ENCODE peak calls at places on chromosomes 12 and 14, in nine cellular contexts. One of them, this sample, is unnamed.

GRCh38 chr14:76953196-76953945 is 75.1 kb downstream of the IRF2BPL start:
- DNase-seq in stimulated activated CD4-positive, alpha-beta T cell treated with anti-CD3 and anti-CD28 coated beads, Interleukin-1b, Interleukin-23, amount 100 ng/mL, for 48 hours: peak; percentile 47
- DNase-seq in WTC11: no peak
- DNase-seq in hepatic stellate cell: peak; percentile 88
- DNase-seq in left ventricle myocardium inferior: peak; percentile 59
- DNase-seq in stimulated activated CD8-positive, alpha-beta memory T cell treated with anti-CD3 and anti-CD28 coated beads, Interleukin-15, amount 100 ng/mL, for 1 hour: no peak
- DNase-seq in Panc1: no peak
- DNase-seq in brain microvascular endothelial cell: peak; percentile 64
- DNase-seq in epithelial cell of esophagus: peak; percentile 73
- DNase-seq in this sample: peak; percentile 79

GRCh38 chr12:119334459-119335170 is at the start of gene CCDC60:
- DNase-seq in stimulated activated CD4-positive, alpha-beta T cell treated with anti-CD3 and anti-CD28 coated beads, Interleukin-1b, Interleukin-23, amount 100 ng/mL, for 48 hours: no peak
- DNase-seq in WTC11: peak; percentile 94
- DNase-seq in hepatic stellate cell: no peak
- DNase-seq in left ventricle myocardium inferior: no peak
- DNase-seq in stimulated activated CD8-positive, alpha-beta memory T cell treated with anti-CD3 and anti-CD28 coated beads, Interleukin-15, amount 100 ng/mL, for 1 hour: no peak
- DNase-seq in Panc1: no peak
- DNase-seq in brain microvascular endothelial cell: no peak
- DNase-seq in epithelial cell of esophagus: peak; percentile 5
- DNase-seq in this sample: peak; percentile 76

GRCh38 chr12:85575115-85576096 is 260.8 kb downstream of the RASSF9 start:
- DNase-seq in stimulated activated CD4-positive, alpha-beta T cell treated with anti-CD3 and anti-CD28 coated beads, Interleukin-1b, Interleukin-23, amount 100 ng/mL, for 48 hours: no peak
- DNase-seq in WTC11: peak; percentile 59
- DNase-seq in hepatic stellate cell: peak; percentile 16
- DNase-seq in left ventricle myocardium inferior: peak; percentile 28
- DNase-seq in stimulated activated CD8-positive, alpha-beta memory T cell treated with anti-CD3 and anti-CD28 coated beads, Interleukin-15, amount 100 ng/mL, for 1 hour: no peak
- DNase-seq in Panc1: peak; percentile 25
- DNase-seq in brain microvascular endothelial cell: peak; percentile 77
- DNase-seq in epithelial cell of esophagus: peak; percentile 71
- DNase-seq in this sample: no peak

GRCh38 chr14:27025648-27026047 is 427.8 kb upstream of the NOVA1 start:
- DNase-seq in stimulated activated CD4-positive, alpha-beta T cell treated with anti-CD3 and anti-CD28 coated beads, Interleukin-1b, Interleukin-23, amount 100 ng/mL, for 48 hours: no peak
- DNase-seq in WTC11: no peak
- DNase-seq in hepatic stellate cell: no peak
- DNase-seq in left ventricle myocardium inferior: no peak
- DNase-seq in stimulated activated CD8-positive, alpha-beta memory T cell treated with anti-CD3 and anti-CD28 coated beads, Interleukin-15, amount 100 ng/mL, for 1 hour: no peak
- DNase-seq in Panc1: no peak
- DNase-seq in brain microvascular endothelial cell: no peak
- DNase-seq in epithelial cell of esophagus: no peak
- DNase-seq in this sample: no peak

GRCh38 chr14:103094406-103095209 is at the start of gene EXOC3L4:
- DNase-seq in stimulated activated CD4-positive, alpha-beta T cell treated with anti-CD3 and anti-CD28 coated beads, Interleukin-1b, Interleukin-23, amount 100 ng/mL, for 48 hours: no peak
- DNase-seq in WTC11: no peak
- DNase-seq in hepatic stellate cell: peak; percentile 77
- DNase-seq in left ventricle myocardium inferior: no peak
- DNase-seq in stimulated activated CD8-positive, alpha-beta memory T cell treated with anti-CD3 and anti-CD28 coated beads, Interleukin-15, amount 100 ng/mL, for 1 hour: no peak
- DNase-seq in Panc1: no peak
- DNase-seq in brain microvascular endothelial cell: no peak
- DNase-seq in epithelial cell of esophagus: no peak
- DNase-seq in this sample: peak; percentile 71

GRCh38 chr12:105240233-105240632 is 4.3 kb upstream of the APPL2 start:
- DNase-seq in stimulated activated CD4-positive, alpha-beta T cell treated with anti-CD3 and anti-CD28 coated beads, Interleukin-1b, Interleukin-23, amount 100 ng/mL, for 48 hours: no peak
- DNase-seq in WTC11: no peak
- DNase-seq in hepatic stellate cell: no peak
- DNase-seq in left ventricle myocardium inferior: no peak
- DNase-seq in stimulated activated CD8-positive, alpha-beta memory T cell treated with anti-CD3 and anti-CD28 coated beads, Interleukin-15, amount 100 ng/mL, for 1 hour: no peak
- DNase-seq in Panc1: no peak
- DNase-seq in brain microvascular endothelial cell: no peak
- DNase-seq in epithelial cell of esophagus: no peak
- DNase-seq in this sample: no peak

GRCh38 chr12:88960213-88960878 is 380.1 kb upstream of the KITLG start:
- DNase-seq in stimulated activated CD4-positive, alpha-beta T cell treated with anti-CD3 and anti-CD28 coated beads, Interleukin-1b, Interleukin-23, amount 100 ng/mL, for 48 hours: no peak
- DNase-seq in WTC11: no peak
- DNase-seq in hepatic stellate cell: no peak
- DNase-seq in left ventricle myocardium inferior: no peak
- DNase-seq in stimulated activated CD8-positive, alpha-beta memory T cell treated with anti-CD3 and anti-CD28 coated beads, Interleukin-15, amount 100 ng/mL, for 1 hour: no peak
- DNase-seq in Panc1: no peak
- DNase-seq in brain microvascular endothelial cell: no peak
- DNase-seq in epithelial cell of esophagus: peak; percentile 24
- DNase-seq in this sample: no peak

GRCh38 chr14:47948981-47949380 is 273.6 kb upstream of the MDGA2 start:
- DNase-seq in stimulated activated CD4-positive, alpha-beta T cell treated with anti-CD3 and anti-CD28 coated beads, Interleukin-1b, Interleukin-23, amount 100 ng/mL, for 48 hours: no peak
- DNase-seq in WTC11: peak; percentile 18
- DNase-seq in hepatic stellate cell: no peak
- DNase-seq in left ventricle myocardium inferior: no peak
- DNase-seq in stimulated activated CD8-positive, alpha-beta memory T cell treated with anti-CD3 and anti-CD28 coated beads, Interleukin-15, amount 100 ng/mL, for 1 hour: no peak
- DNase-seq in Panc1: no peak
- DNase-seq in brain microvascular endothelial cell: no peak
- DNase-seq in epithelial cell of esophagus: no peak
- DNase-seq in this sample: no peak

GRCh38 chr12:128790221-128790620 is 33.5 kb downstream of the SLC15A4 start:
- DNase-seq in stimulated activated CD4-positive, alpha-beta T cell treated with anti-CD3 and anti-CD28 coated beads, Interleukin-1b, Interleukin-23, amount 100 ng/mL, for 48 hours: no peak
- DNase-seq in WTC11: no peak
- DNase-seq in hepatic stellate cell: no peak
- DNase-seq in left ventricle myocardium inferior: no peak
- DNase-seq in stimulated activated CD8-positive, alpha-beta memory T cell treated with anti-CD3 and anti-CD28 coated beads, Interleukin-15, amount 100 ng/mL, for 1 hour: no peak
- DNase-seq in Panc1: no peak
- DNase-seq in brain microvascular endothelial cell: no peak
- DNase-seq in epithelial cell of esophagus: no peak
- DNase-seq in this sample: no peak

GRCh38 chr14:94045563-94046345 is 19.6 kb downstream of the OTUB2 start:
- DNase-seq in stimulated activated CD4-positive, alpha-beta T cell treated with anti-CD3 and anti-CD28 coated beads, Interleukin-1b, Interleukin-23, amount 100 ng/mL, for 48 hours: no peak
- DNase-seq in WTC11: no peak
- DNase-seq in hepatic stellate cell: no peak
- DNase-seq in left ventricle myocardium inferior: no peak
- DNase-seq in stimulated activated CD8-positive, alpha-beta memory T cell treated with anti-CD3 and anti-CD28 coated beads, Interleukin-15, amount 100 ng/mL, for 1 hour: no peak
- DNase-seq in Panc1: no peak
- DNase-seq in brain microvascular endothelial cell: no peak
- DNase-seq in epithelial cell of esophagus: no peak
- DNase-seq in this sample: no peak

GRCh38 chr14:77315115-77315944 is 5.4 kb downstream of the POMT2 start:
- DNase-seq in stimulated activated CD4-positive, alpha-beta T cell treated with anti-CD3 and anti-CD28 coated beads, Interleukin-1b, Interleukin-23, amount 100 ng/mL, for 48 hours: no peak
- DNase-seq in WTC11: no peak
- DNase-seq in hepatic stellate cell: no peak
- DNase-seq in left ventricle myocardium inferior: no peak
- DNase-seq in stimulated activated CD8-positive, alpha-beta memory T cell treated with anti-CD3 and anti-CD28 coated beads, Interleukin-15, amount 100 ng/mL, for 1 hour: no peak
- DNase-seq in Panc1: no peak
- DNase-seq in brain microvascular endothelial cell: no peak
- DNase-seq in epithelial cell of esophagus: no peak
- DNase-seq in this sample: no peak